ENCODE peak calls at places on chromosomes 1 and 21, in four cellular contexts. P, L, Z and B are unnamed samples.

GRCh38 chr1:29934255-29934654 is 697.9 kb downstream of the PTPRU start:
- DNase-seq in P (no peak), L (no peak), Z (no peak), B (no peak)

GRCh38 chr21:27817061-27817460 is 850.2 kb upstream of the ADAMTS5 start:
- DNase-seq in P (no peak), L (no peak), Z (no peak), B (no peak)

GRCh38 chr1:93552751-93553455 is 105.0 kb downstream of the FNBP1L start:
- DNase-seq in P (peak), L (no peak), Z (no peak), B (no peak)

GRCh38 chr21:41362605-41363369 is 960 bp downstream of the MX2 start:
- DNase-seq in P (no peak), L (no peak), Z (no peak), B (no peak)

GRCh38 chr1:224292419-224292818 is 37.6 kb downstream of the NVL start:
- DNase-seq in P (no peak), L (no peak), Z (no peak), B (no peak)

GRCh38 chr1:94674876-94675275 is 133.3 kb upstream of the F3 start:
- DNase-seq in P (no peak), L (no peak), Z (no peak), B (no peak)

GRCh38 chr1:15099441-15100137 is 54.0 kb upstream of the TMEM51 start:
- DNase-seq in P (no peak), L (no peak), Z (no peak), B (no peak)

GRCh38 chr1:24393892-24394291 is 19.7 kb downstream of the STPG1 start:
- DNase-seq in P (no peak), L (no peak), Z (peak), B (no peak)

GRCh38 chr1:193111641-193112090 is 6.5 kb upstream of the GLRX2 start:
- DNase-seq in P (peak), L (no peak), Z (no peak), B (no peak)

GRCh38 chr1:41957568-41957967 is 38.8 kb upstream of the HIVEP3 start:
- DNase-seq in P (no peak), L (no peak), Z (no peak), B (no peak)

GRCh38 chr1:26471498-26472329 is 526 bp upstream of the HMGN2 start:
- DNase-seq in P (no peak), L (no peak), Z (peak), B (peak)

GRCh38 chr21:32055305-32055704 is 182.5 kb downstream of the HUNK start:
- DNase-seq in P (no peak), L (no peak), Z (no peak), B (no peak)

GRCh38 chr1:28157901-28158300 is 18.6 kb downstream of the PTAFR start:
- DNase-seq in P (no peak), L (no peak), Z (no peak), B (no peak)

GRCh38 chr1:79264975-79265818 is 258.7 kb upstream of the ADGRL4 start:
- DNase-seq in P (no peak), L (no peak), Z (no peak), B (no peak)

GRCh38 chr1:170095976-170096725 is 21.7 kb upstream of the KIFAP3 start:
- DNase-seq in P (no peak), L (no peak), Z (no peak), B (no peak)

GRCh38 chr1:48182441-48182840 is 40.1 kb upstream of the SLC5A9 start:
- DNase-seq in P (no peak), L (peak), Z (no peak), B (no peak)

GRCh38 chr1:222095606-222096475 is 354.0 kb upstream of the DUSP10 start:
- DNase-seq in P (peak), L (peak), Z (peak), B (peak)

GRCh38 chr1:81007024-81007423 is 793.7 kb upstream of the ADGRL2 start:
- DNase-seq in P (no peak), L (no peak), Z (no peak), B (no peak)

GRCh38 chr1:171188388-171189266 is 3.5 kb downstream of the FMO2 start:
- DNase-seq in P (peak), L (peak), Z (peak), B (no peak)

GRCh38 chr1:161192476-161193465 is 6.1 kb downstream of the ADAMTS4 start:
- DNase-seq in P (peak), L (no peak), Z (peak), B (no peak)
- TF ChIP-seq BRCA1 in P (no peak), L (no peak), Z (no peak), B (no peak)

GRCh38 chr21:35575280-35575915 is 484.9 kb downstream of the SETD4 start:
- DNase-seq in P (no peak), L (no peak), Z (no peak), B (no peak)

GRCh38 chr21:35581640-35582039 is 478.7 kb downstream of the SETD4 start:
- DNase-seq in P (no peak), L (no peak), Z (no peak), B (no peak)

GRCh38 chr21:35578831-35579470 is 481.4 kb downstream of the SETD4 start:
- DNase-seq in P (peak), L (no peak), Z (no peak), B (no peak)

GRCh38 chr21:35579520-35580293 is 480.6 kb downstream of the SETD4 start:
- DNase-seq in P (no peak), L (no peak), Z (no peak), B (no peak)

GRCh38 chr21:35578350-35578782 is 482.0 kb downstream of the SETD4 start:
- DNase-seq in P (no peak), L (no peak), Z (no peak), B (no peak)
- TF ChIP-seq BRCA1 in P (no peak), L (no peak), Z (no peak), B (no peak)

DNA sequence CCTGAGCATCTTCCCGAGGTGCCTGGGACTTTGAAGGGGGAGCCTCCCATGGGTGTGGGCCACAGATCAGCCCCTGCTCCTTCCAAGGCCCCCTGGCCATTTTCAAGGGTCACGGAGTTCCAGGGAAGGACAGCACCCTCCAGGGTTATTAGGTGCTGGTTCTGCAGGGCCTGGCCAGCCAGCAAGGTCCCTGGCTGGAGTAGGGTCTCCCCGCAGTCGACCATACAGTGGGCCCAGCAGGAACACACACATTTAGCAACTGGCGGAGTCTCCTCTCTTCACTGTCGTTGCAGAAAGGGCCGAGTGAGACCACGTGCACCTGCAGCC is 17.7 kb upstream of the SUMO3 start:
- DNase-seq in P (no peak), L (no peak), Z (no peak), B (no peak)
- TF ChIP-seq BRCA1 in P (no peak), L (no peak), Z (no peak), B (no peak)

GRCh38 chr1:910881-911721 is 12.6 kb upstream of the SAMD11 start:
- DNase-seq in P (no peak), L (no peak), Z (peak), B (no peak)

GRCh38 chr1:911875-912739 is 11.6 kb upstream of the SAMD11 start:
- DNase-seq in P (no peak), L (no peak), Z (no peak), B (no peak)

GRCh38 chr1:910311-910880 is 13.3 kb upstream of the SAMD11 start:
- DNase-seq in P (no peak), L (no peak), Z (no peak), B (no peak)

GRCh38 chr1:907611-908451 is 15.9 kb upstream of the SAMD11 start:
- DNase-seq in P (no peak), L (no peak), Z (no peak), B (peak)

DNA sequence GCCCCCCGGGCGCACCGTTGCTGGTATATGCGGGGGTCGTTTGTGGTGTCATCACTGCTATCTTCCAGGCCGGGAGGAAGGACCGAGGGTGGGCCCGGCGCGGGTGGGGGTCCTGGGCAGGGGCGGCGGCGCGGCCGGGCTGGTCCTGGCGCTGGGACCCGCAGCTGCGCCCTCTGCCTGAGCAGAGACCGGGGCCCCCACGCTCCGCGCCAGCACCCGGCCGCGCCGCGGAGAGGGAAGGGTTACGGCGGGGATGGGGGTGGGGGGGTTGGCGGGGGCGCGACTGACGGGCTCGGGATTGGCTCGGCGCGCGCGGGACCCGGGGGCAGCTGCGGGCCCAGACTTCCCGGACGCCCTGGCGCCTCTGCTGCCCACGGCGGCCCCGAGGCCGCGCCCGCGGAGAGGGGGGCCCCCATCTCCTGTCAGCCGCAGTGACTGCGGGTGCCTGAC is 13.8 kb upstream of the SAMD11 start:
- DNase-seq in P (no peak), L (no peak), Z (no peak), B (no peak)
- TF ChIP-seq BRCA1 in P (no peak), L (no peak), Z (no peak), B (no peak)

DNA sequence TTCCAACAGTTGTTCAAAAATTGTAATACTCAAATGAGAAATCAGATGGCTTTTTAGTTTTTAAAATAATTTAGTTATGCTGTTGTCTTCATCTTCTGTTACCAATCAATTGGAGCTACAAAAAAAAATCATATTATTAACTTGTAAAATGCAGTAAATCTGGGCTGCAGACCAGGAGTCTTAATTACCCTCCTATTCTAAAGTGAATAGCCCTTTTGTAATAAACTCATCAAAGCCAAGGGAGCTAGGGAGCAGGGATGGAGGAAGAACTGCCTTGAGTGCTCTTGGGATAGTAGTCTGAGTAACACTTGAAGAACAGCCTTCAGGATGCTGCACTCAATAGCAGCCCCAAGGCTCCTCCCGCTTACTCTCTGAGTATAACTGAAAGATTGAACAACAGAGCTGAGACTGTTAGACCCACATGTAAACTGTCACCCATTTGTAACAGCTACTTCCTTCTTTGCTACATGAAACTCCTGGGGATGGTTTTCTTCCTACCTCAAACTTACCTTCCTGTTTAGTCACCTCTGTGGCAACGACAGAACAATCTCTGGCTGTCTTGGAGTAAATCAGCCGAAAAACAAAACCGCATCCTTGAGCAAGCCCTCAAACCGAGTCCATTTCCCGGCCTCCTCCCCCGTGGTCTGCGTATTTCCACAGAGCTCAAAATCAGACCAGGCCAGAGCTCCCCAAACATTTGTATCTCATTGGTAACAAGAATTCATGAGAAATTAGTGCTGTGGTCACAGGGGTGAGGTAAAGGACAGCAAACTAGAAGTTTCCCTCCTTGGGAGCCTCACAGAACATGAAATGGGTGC is 55.9 kb downstream of the CD58 start:
- DNase-seq in P (no peak), L (peak), Z (no peak), B (no peak)
- TF ChIP-seq BRCA1 in P (no peak), L (no peak), Z (no peak), B (no peak)

GRCh38 chr1:184745110-184745509 is 9.5 kb downstream of the EDEM3 start:
- DNase-seq in P (no peak), L (no peak), Z (no peak), B (no peak)
- TF ChIP-seq BRCA1 in P (no peak), L (no peak), Z (no peak), B (no peak)